ENCODE peak calls at places on chromosomes 16 and 17, in seven cellular contexts. I is right lobe of liver; B is dorsolateral prefrontal cortex; C is PC-3; A is Caco-2; L is CD4-positive, alpha-beta T cell; M is IMR-90. K is an unnamed sample.

GRCh38 chr17:77323413-77324171 is 182.8 kb downstream of the SEC14L1 start:
- DNase-seq in I (peak), B (no peak), C (peak), A (no peak), L (no peak), M (peak), K (no peak)

GRCh38 chr16:8528471-8528870 is 61.8 kb downstream of the TMEM114 start:
- DNase-seq in I (no peak), B (no peak), C (no peak), A (no peak), L (no peak), M (no peak), K (no peak)

GRCh38 chr17:13561606-13562270 is 40.0 kb downstream of the HS3ST3A1 start:
- DNase-seq in I (no peak), B (no peak), C (no peak), A (no peak), L (no peak), M (no peak), K (no peak)

GRCh38 chr16:85028638-85029412 is 1.2 kb downstream of the KIAA0513 start:
- DNase-seq in I (peak), B (peak), C (peak), A (peak), L (peak), M (peak), K (peak)

GRCh38 chr17:82611140-82612058 is 36.8 kb downstream of the WDR45B start:
- DNase-seq in I (no peak), B (no peak), C (no peak), A (no peak), L (no peak), M (peak), K (no peak)

GRCh38 chr17:45318561-45319230 is 1.9 kb upstream of the MAP3K14 start:
- DNase-seq in I (no peak), B (no peak), C (peak), A (no peak), L (no peak), M (no peak), K (no peak)

GRCh38 chr17:58302919-58303551 is 22.3 kb upstream of the MPO start:
- DNase-seq in I (no peak), B (no peak), C (no peak), A (no peak), L (no peak), M (no peak), K (no peak)

GRCh38 chr16:80954985-80955384 is 51.7 kb downstream of the CMC2 start:
- DNase-seq in I (no peak), B (no peak), C (no peak), A (no peak), L (no peak), M (no peak), K (no peak)

GRCh38 chr16:89050119-89050867 is 43.4 kb upstream of the ACSF3 start:
- DNase-seq in I (no peak), B (no peak), C (no peak), A (no peak), L (no peak), M (no peak), K (no peak)

GRCh38 chr17:14604920-14605599 is 304.2 kb downstream of the HS3ST3B1 start:
- DNase-seq in I (peak), B (no peak), C (no peak), A (no peak), L (no peak), M (no peak), K (no peak)

GRCh38 chr16:78489631-78490030 is 390.2 kb downstream of the WWOX start:
- DNase-seq in I (no peak), B (no peak), C (no peak), A (no peak), L (no peak), M (no peak), K (no peak)
- TF ChIP-seq CTCF in I (no peak), B (no peak), C (no peak), A (no peak), L (no peak), M (no peak), K (no peak)

GRCh38 chr17:78769200-78769773 is 12.8 kb downstream of the CYTH1 start:
- DNase-seq in I (no peak), B (no peak), C (no peak), A (no peak), L (no peak), M (no peak), K (no peak)
- TF ChIP-seq CTCF in I (no peak), B (no peak), C (no peak), A (no peak), L (peak), M (no peak), K (peak)

DNA sequence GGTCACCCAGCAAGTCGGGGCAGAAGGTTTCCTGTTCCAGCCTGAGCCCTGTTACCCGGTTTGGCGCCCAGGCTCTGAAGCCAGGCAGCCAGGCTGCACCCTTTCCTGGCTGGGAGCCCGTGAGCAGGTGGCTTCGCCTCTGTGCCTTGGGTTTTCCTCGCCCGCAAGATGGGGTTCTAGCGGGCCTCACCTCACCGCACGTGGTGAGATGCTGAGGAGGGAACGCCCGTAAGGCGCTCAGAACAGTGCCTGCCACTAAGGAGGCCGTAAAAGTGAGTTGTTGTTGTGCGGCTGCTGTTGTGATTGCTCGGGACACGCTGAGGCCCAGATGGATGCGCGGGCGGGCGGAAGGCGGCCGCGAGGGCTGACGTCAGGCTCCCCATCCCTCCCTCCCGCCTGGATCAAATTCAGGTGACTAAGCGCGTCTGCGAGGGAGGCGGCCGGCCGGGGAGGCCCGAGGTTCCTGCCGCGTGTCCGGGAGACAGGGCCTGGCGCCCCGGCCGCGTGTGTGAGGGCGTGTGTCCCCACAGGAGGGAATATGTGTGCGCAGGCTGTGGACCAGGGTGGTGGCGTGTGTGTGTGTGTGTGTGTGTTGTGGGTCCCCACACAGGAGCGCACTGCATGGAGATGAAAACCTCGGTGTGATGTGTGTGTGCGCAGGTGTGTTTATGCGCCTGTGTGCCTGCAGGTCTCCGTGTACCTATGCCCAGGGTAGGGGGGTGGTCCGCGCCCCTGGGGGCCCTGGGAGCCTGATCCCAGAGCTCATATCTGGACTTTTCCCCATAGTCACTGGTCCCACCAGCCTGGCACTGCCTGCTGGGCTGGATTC is 4.3 kb downstream of the CAMKK1 start:
- DNase-seq in I (no peak), B (peak), C (peak), A (no peak), L (no peak), M (peak), K (no peak)
- TF ChIP-seq CTCF in I (no peak), B (no peak), C (no peak), A (no peak), L (no peak), M (no peak), K (no peak)

DNA sequence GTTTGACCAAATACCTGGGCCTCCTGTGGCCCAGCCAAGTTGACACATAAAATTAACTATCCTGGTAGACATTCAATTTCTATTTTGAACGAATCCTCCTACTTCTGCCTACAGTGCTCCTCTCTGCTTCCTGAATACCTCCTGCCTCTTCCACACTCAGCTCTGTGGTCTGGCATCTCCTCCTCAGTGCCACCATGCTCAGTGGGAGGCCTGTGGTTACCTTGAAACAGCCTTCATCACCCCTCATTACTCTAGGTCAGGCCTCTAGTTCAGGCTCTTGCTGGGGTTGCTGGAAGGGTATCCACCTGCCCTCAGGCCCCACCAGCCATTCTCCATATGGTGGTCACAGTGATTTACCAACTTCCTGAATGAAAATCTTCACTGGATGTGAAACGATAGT is 5.1 kb downstream of the LYRM9 start:
- DNase-seq in I (no peak), B (no peak), C (no peak), A (no peak), L (no peak), M (no peak), K (no peak)
- TF ChIP-seq CTCF in I (no peak), B (no peak), C (no peak), A (no peak), L (no peak), M (no peak), K (no peak)

GRCh38 chr16:745739-746138 is 4.9 kb upstream of the CIAO3 start:
- DNase-seq in I (no peak), B (no peak), C (no peak), A (peak), L (no peak), M (no peak), K (no peak)
- TF ChIP-seq CTCF in I (no peak), B (no peak), C (no peak), A (peak), L (no peak), M (peak), K (no peak)

GRCh38 chr16:57658878-57659674 is 9.0 kb upstream of the ADGRG3 start:
- DNase-seq in I (no peak), B (no peak), C (no peak), A (no peak), L (no peak), M (no peak), K (no peak)
- TF ChIP-seq CTCF in I (no peak), B (no peak), C (no peak), A (no peak), L (no peak), M (no peak), K (no peak)